ENCODE peak calls at places on chromosomes 12 and 14, in ten cellular contexts. One of them, this sample, is unnamed.

GRCh38 chr12:115657081-115658013 is 620.1 kb downstream of the MED13L start:
- DNase-seq in GM23338: no peak
- DNase-seq in GM23248: no peak
- DNase-seq in Caco-2: no peak
- DNase-seq in AG04450: no peak
- DNase-seq in foreskin fibroblast: peak; percentile 59
- DNase-seq in breast epithelium: no peak
- DNase-seq in AG10803: no peak
- DNase-seq in Karpas-422: no peak
- DNase-seq in effector memory CD4-positive, alpha-beta T cell: no peak
- DNase-seq in this sample: no peak

GRCh38 chr14:46769292-46769691 is 117.7 kb upstream of the RPL10L start:
- DNase-seq in GM23338: no peak
- DNase-seq in GM23248: no peak
- DNase-seq in Caco-2: no peak
- DNase-seq in AG04450: no peak
- DNase-seq in foreskin fibroblast: no peak
- DNase-seq in breast epithelium: no peak
- DNase-seq in AG10803: no peak
- DNase-seq in Karpas-422: no peak
- DNase-seq in effector memory CD4-positive, alpha-beta T cell: no peak
- DNase-seq in this sample: no peak

GRCh38 chr14:56686416-56686815 is 106.8 kb downstream of the TMEM260 start:
- DNase-seq in GM23338: peak; percentile 67
- DNase-seq in GM23248: no peak
- DNase-seq in Caco-2: peak; percentile 36
- DNase-seq in AG04450: no peak
- DNase-seq in foreskin fibroblast: no peak
- DNase-seq in breast epithelium: no peak
- DNase-seq in AG10803: no peak
- DNase-seq in Karpas-422: peak; percentile 50
- DNase-seq in effector memory CD4-positive, alpha-beta T cell: no peak
- DNase-seq in this sample: no peak

GRCh38 chr14:57314690-57315089 is 45.9 kb downstream of the AP5M1 start:
- DNase-seq in GM23338: no peak
- DNase-seq in GM23248: no peak
- DNase-seq in Caco-2: no peak
- DNase-seq in AG04450: no peak
- DNase-seq in foreskin fibroblast: no peak
- DNase-seq in breast epithelium: no peak
- DNase-seq in AG10803: no peak
- DNase-seq in Karpas-422: no peak
- DNase-seq in effector memory CD4-positive, alpha-beta T cell: no peak
- DNase-seq in this sample: no peak

GRCh38 chr14:65304239-65304638 is 108.3 kb upstream of the FUT8 start:
- DNase-seq in GM23338: no peak
- DNase-seq in GM23248: no peak
- DNase-seq in Caco-2: no peak
- DNase-seq in AG04450: no peak
- DNase-seq in foreskin fibroblast: no peak
- DNase-seq in breast epithelium: no peak
- DNase-seq in AG10803: no peak
- DNase-seq in Karpas-422: no peak
- DNase-seq in effector memory CD4-positive, alpha-beta T cell: no peak
- DNase-seq in this sample: no peak

GRCh38 chr14:20801726-20802125 is 918 bp downstream of the RNASE1 start:
- DNase-seq in GM23338: no peak
- DNase-seq in GM23248: no peak
- DNase-seq in Caco-2: no peak
- DNase-seq in AG04450: no peak
- DNase-seq in foreskin fibroblast: no peak
- DNase-seq in breast epithelium: no peak
- DNase-seq in AG10803: no peak
- DNase-seq in Karpas-422: no peak
- DNase-seq in effector memory CD4-positive, alpha-beta T cell: no peak
- DNase-seq in this sample: no peak

GRCh38 chr14:21498540-21499526 is 12.3 kb downstream of the METTL3 start:
- DNase-seq in GM23338: peak; percentile 95
- DNase-seq in GM23248: peak; percentile 80
- DNase-seq in Caco-2: no peak
- DNase-seq in AG04450: no peak
- DNase-seq in foreskin fibroblast: peak; percentile 73
- DNase-seq in breast epithelium: no peak
- DNase-seq in AG10803: peak; percentile 52
- DNase-seq in Karpas-422: peak; percentile 86
- DNase-seq in effector memory CD4-positive, alpha-beta T cell: no peak
- DNase-seq in this sample: no peak

GRCh38 chr12:48454675-48455074 is 17.7 kb upstream of the ANP32D start:
- DNase-seq in GM23338: peak; percentile 59
- DNase-seq in GM23248: peak; percentile 49
- DNase-seq in Caco-2: no peak
- DNase-seq in AG04450: no peak
- DNase-seq in foreskin fibroblast: peak; percentile 10
- DNase-seq in breast epithelium: no peak
- DNase-seq in AG10803: peak; percentile 28
- DNase-seq in Karpas-422: peak; percentile 61
- DNase-seq in effector memory CD4-positive, alpha-beta T cell: no peak
- DNase-seq in this sample: no peak

GRCh38 chr12:60290532-60290931 is 694.7 kb downstream of the SLC16A7 start:
- DNase-seq in GM23338: no peak
- DNase-seq in GM23248: no peak
- DNase-seq in Caco-2: no peak
- DNase-seq in AG04450: no peak
- DNase-seq in foreskin fibroblast: no peak
- DNase-seq in breast epithelium: no peak
- DNase-seq in AG10803: no peak
- DNase-seq in Karpas-422: no peak
- DNase-seq in effector memory CD4-positive, alpha-beta T cell: no peak
- DNase-seq in this sample: no peak

GRCh38 chr12:6425588-6426531 is 18.9 kb upstream of the CD27 start:
- DNase-seq in GM23338: no peak
- DNase-seq in GM23248: no peak
- DNase-seq in Caco-2: peak; percentile 38
- DNase-seq in AG04450: no peak
- DNase-seq in foreskin fibroblast: no peak
- DNase-seq in breast epithelium: no peak
- DNase-seq in AG10803: no peak
- DNase-seq in Karpas-422: peak; percentile 94
- DNase-seq in effector memory CD4-positive, alpha-beta T cell: no peak
- DNase-seq in this sample: no peak

GRCh38 chr12:104643921-104644669 is 187.3 kb downstream of the CHST11 start:
- DNase-seq in GM23338: no peak
- DNase-seq in GM23248: no peak
- DNase-seq in Caco-2: no peak
- DNase-seq in AG04450: no peak
- DNase-seq in foreskin fibroblast: no peak
- DNase-seq in breast epithelium: no peak
- DNase-seq in AG10803: no peak
- DNase-seq in Karpas-422: no peak
- DNase-seq in effector memory CD4-positive, alpha-beta T cell: no peak
- DNase-seq in this sample: no peak

GRCh38 chr14:102833341-102833740 is 56.1 kb downstream of the TRAF3 start:
- DNase-seq in GM23338: peak; percentile 56
- DNase-seq in GM23248: no peak
- DNase-seq in Caco-2: no peak
- DNase-seq in AG04450: no peak
- DNase-seq in foreskin fibroblast: no peak
- DNase-seq in breast epithelium: no peak
- DNase-seq in AG10803: no peak
- DNase-seq in Karpas-422: no peak
- DNase-seq in effector memory CD4-positive, alpha-beta T cell: no peak
- DNase-seq in this sample: no peak

GRCh38 chr12:12004524-12004923 is 66.2 kb upstream of the BCL2L14 start:
- DNase-seq in GM23338: no peak
- DNase-seq in GM23248: no peak
- DNase-seq in Caco-2: no peak
- DNase-seq in AG04450: no peak
- DNase-seq in foreskin fibroblast: no peak
- DNase-seq in breast epithelium: no peak
- DNase-seq in AG10803: no peak
- DNase-seq in Karpas-422: peak; percentile 32
- DNase-seq in effector memory CD4-positive, alpha-beta T cell: no peak
- DNase-seq in this sample: no peak

GRCh38 chr14:22841769-22842168 is 5.4 kb downstream of the MMP14 start:
- DNase-seq in GM23338: no peak
- DNase-seq in GM23248: no peak
- DNase-seq in Caco-2: no peak
- DNase-seq in AG04450: no peak
- DNase-seq in foreskin fibroblast: no peak
- DNase-seq in breast epithelium: no peak
- DNase-seq in AG10803: no peak
- DNase-seq in Karpas-422: no peak
- DNase-seq in effector memory CD4-positive, alpha-beta T cell: no peak
- DNase-seq in this sample: no peak

GRCh38 chr14:34715108-34715863 is 893 bp upstream of the CFL2 start:
- DNase-seq in GM23338: no peak
- DNase-seq in GM23248: peak; percentile 35
- DNase-seq in Caco-2: no peak
- DNase-seq in AG04450: no peak
- DNase-seq in foreskin fibroblast: no peak
- DNase-seq in breast epithelium: no peak
- DNase-seq in AG10803: no peak
- DNase-seq in Karpas-422: no peak
- DNase-seq in effector memory CD4-positive, alpha-beta T cell: no peak
- DNase-seq in this sample: no peak

GRCh38 chr12:120261951-120262851 is 3.3 kb downstream of the PXN start:
- DNase-seq in GM23338: no peak
- DNase-seq in GM23248: peak; percentile 58
- DNase-seq in Caco-2: no peak
- DNase-seq in AG04450: no peak
- DNase-seq in foreskin fibroblast: peak; percentile 62
- DNase-seq in breast epithelium: no peak
- DNase-seq in AG10803: no peak
- DNase-seq in Karpas-422: no peak
- DNase-seq in effector memory CD4-positive, alpha-beta T cell: no peak
- DNase-seq in this sample: no peak

GRCh38 chr12:54360717-54361456 is 3.4 kb downstream of the GPR84 start:
- DNase-seq in GM23338: peak; percentile 97
- DNase-seq in GM23248: peak; percentile 79
- DNase-seq in Caco-2: peak; percentile 88
- DNase-seq in AG04450: no peak
- DNase-seq in foreskin fibroblast: peak; percentile 86
- DNase-seq in breast epithelium: peak; percentile 76
- DNase-seq in AG10803: peak; percentile 71
- DNase-seq in Karpas-422: peak; percentile 86
- DNase-seq in effector memory CD4-positive, alpha-beta T cell: no peak
- DNase-seq in this sample: peak; percentile 55

DNA sequence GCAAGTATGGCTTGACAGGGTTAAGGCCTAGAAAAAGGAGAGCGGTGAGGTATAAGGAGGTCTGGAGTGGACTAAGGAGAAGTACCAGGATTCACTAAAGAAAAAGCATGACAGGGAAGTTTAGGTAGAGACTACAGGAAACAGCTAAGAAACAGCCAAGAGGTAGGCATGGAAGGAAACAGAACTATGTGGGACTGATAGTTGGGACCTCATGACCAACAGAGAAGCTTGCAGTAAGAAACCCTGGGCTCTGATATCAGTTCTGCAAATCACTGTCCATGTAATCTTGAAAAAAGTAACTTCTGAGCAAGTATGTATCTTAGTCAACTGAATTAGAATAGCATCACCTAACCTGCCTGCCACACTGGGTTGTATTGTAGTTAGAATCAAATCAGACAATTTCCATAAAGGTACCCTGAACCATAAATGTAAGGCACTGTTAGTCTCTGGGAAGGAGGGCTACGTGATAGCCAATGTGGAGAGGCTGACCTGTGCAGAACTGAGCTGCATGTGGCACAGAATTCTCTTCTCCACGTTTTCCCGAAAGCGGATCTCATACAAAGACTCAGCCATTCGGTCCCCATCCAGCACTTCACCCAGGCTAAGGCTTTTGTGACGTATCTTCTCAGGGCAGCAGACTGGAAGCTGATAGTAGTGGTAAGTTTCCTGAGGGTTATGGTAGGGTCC is 912 bp downstream of the TM9SF1 start:
- DNase-seq in GM23338: no peak
- DNase-seq in GM23248: no peak
- DNase-seq in Caco-2: no peak
- DNase-seq in AG04450: no peak
- DNase-seq in foreskin fibroblast: no peak
- DNase-seq in breast epithelium: no peak
- DNase-seq in AG10803: no peak
- DNase-seq in Karpas-422: peak; percentile 51
- DNase-seq in effector memory CD4-positive, alpha-beta T cell: no peak
- DNase-seq in this sample: no peak
- H3K4me3 ChIP-seq in GM23338: peak overlapping the region; percentile 95
- H3K4me3 ChIP-seq in GM23248: peak overlapping the region; percentile 83
- H3K4me3 ChIP-seq in Caco-2: peak overlapping the region; percentile 95
- H3K4me3 ChIP-seq in AG04450: peak overlapping the region; percentile 87
- H3K4me3 ChIP-seq in foreskin fibroblast: peak overlapping the region; percentile 97
- H3K4me3 ChIP-seq in breast epithelium: peak overlapping the region; percentile 90
- H3K4me3 ChIP-seq in AG10803: peak overlapping the region; percentile 93
- H3K4me3 ChIP-seq in Karpas-422: peak overlapping the region; percentile 72
- H3K4me3 ChIP-seq in effector memory CD4-positive, alpha-beta T cell: peak overlapping the region; percentile 81
- H3K4me3 ChIP-seq in this sample: peak overlapping the region; percentile 97

GRCh38 chr12:79692860-79693605 is 2.3 kb upstream of the PAWR start:
- DNase-seq in GM23338: no peak
- DNase-seq in GM23248: peak; percentile 69
- DNase-seq in Caco-2: no peak
- DNase-seq in AG04450: no peak
- DNase-seq in foreskin fibroblast: no peak
- DNase-seq in breast epithelium: no peak
- DNase-seq in AG10803: peak; percentile 58
- DNase-seq in Karpas-422: peak; percentile 39
- DNase-seq in effector memory CD4-positive, alpha-beta T cell: no peak
- DNase-seq in this sample: no peak
- H3K4me3 ChIP-seq in GM23338: peak overlapping the region; percentile 80
- H3K4me3 ChIP-seq in GM23248: peak overlapping the region; percentile 84
- H3K4me3 ChIP-seq in Caco-2: peak overlapping the region; percentile 98
- H3K4me3 ChIP-seq in AG04450: no peak overlapping the region
- H3K4me3 ChIP-seq in foreskin fibroblast: peak overlapping the region; percentile 94
- H3K4me3 ChIP-seq in breast epithelium: no peak overlapping the region
- H3K4me3 ChIP-seq in AG10803: no peak overlapping the region
- H3K4me3 ChIP-seq in Karpas-422: no peak overlapping the region
- H3K4me3 ChIP-seq in effector memory CD4-positive, alpha-beta T cell: no peak overlapping the region
- H3K4me3 ChIP-seq in this sample: no peak overlapping the region

GRCh38 chr14:49849213-49849847 is 3.3 kb downstream of the NEMF start:
- DNase-seq in GM23338: no peak
- DNase-seq in GM23248: no peak
- DNase-seq in Caco-2: no peak
- DNase-seq in AG04450: no peak
- DNase-seq in foreskin fibroblast: no peak
- DNase-seq in breast epithelium: no peak
- DNase-seq in AG10803: no peak
- DNase-seq in Karpas-422: peak; percentile 39
- DNase-seq in effector memory CD4-positive, alpha-beta T cell: no peak
- DNase-seq in this sample: no peak
- H3K4me3 ChIP-seq in GM23338: no peak overlapping the region
- H3K4me3 ChIP-seq in GM23248: no peak overlapping the region
- H3K4me3 ChIP-seq in Caco-2: no peak overlapping the region
- H3K4me3 ChIP-seq in AG04450: no peak overlapping the region
- H3K4me3 ChIP-seq in foreskin fibroblast: no peak overlapping the region
- H3K4me3 ChIP-seq in breast epithelium: no peak overlapping the region
- H3K4me3 ChIP-seq in AG10803: no peak overlapping the region
- H3K4me3 ChIP-seq in Karpas-422: no peak overlapping the region
- H3K4me3 ChIP-seq in effector memory CD4-positive, alpha-beta T cell: no peak overlapping the region
- H3K4me3 ChIP-seq in this sample: no peak overlapping the region

DNA sequence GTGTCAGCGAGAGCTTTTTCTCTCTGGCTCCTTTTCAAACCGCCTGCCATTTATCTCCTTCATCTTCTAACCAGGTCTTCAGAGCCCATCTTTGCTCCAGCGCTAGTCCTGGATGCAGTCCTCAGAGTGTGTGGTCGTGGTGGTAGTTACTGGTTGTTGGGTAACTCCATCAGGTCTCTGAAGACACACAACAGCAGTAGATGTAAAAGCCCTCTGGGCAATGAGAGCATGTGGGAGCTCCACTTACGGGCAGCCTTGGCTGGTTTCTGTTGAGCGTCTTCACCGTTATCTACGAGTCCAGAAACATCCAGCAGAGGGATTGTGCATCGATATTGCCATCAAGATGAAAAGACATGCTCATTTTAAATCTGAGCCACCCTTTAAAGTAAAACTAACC is 61.2 kb downstream of the FBXL14 start:
- DNase-seq in GM23338: no peak
- DNase-seq in GM23248: peak; percentile 64
- DNase-seq in Caco-2: no peak
- DNase-seq in AG04450: no peak
- DNase-seq in foreskin fibroblast: peak; percentile 63
- DNase-seq in breast epithelium: no peak
- DNase-seq in AG10803: peak; percentile 56
- DNase-seq in Karpas-422: peak; percentile 79
- DNase-seq in effector memory CD4-positive, alpha-beta T cell: no peak
- DNase-seq in this sample: no peak
- H3K4me3 ChIP-seq in GM23338: no peak overlapping the region
- H3K4me3 ChIP-seq in GM23248: peak overlapping the region; percentile 86
- H3K4me3 ChIP-seq in Caco-2: no peak overlapping the region
- H3K4me3 ChIP-seq in AG04450: no peak overlapping the region
- H3K4me3 ChIP-seq in foreskin fibroblast: peak overlapping the region; percentile 82
- H3K4me3 ChIP-seq in breast epithelium: no peak overlapping the region
- H3K4me3 ChIP-seq in AG10803: peak overlapping the region; percentile 75
- H3K4me3 ChIP-seq in Karpas-422: peak overlapping the region; percentile 70
- H3K4me3 ChIP-seq in effector memory CD4-positive, alpha-beta T cell: peak overlapping the region; percentile 24
- H3K4me3 ChIP-seq in this sample: no peak overlapping the region

This sample was measured in tibial nerve.